ENCODE peak calls at places on chromosomes 7 and 10, in seven cellular contexts. One of them, this sample, is unnamed. For H3K9me3, the result is how much of the 10 kb centered on the place peaks cover.

GRCh38 chr7:47393406-47393805 is 188.5 kb downstream of the TNS3 start:
- DNase-seq in NT2/D1: no peak
- DNase-seq in tibial artery: no peak
- DNase-seq in adipocyte: no peak
- DNase-seq in SK-N-SH: no peak
- DNase-seq in CD8-positive, alpha-beta memory T cell: no peak
- DNase-seq in CD4-positive, alpha-beta T cell: no peak
- DNase-seq in this sample: no peak

GRCh38 chr7:143252002-143252401 is 11.2 kb upstream of the GSTK1 start:
- DNase-seq in CD4-positive, alpha-beta T cell: no peak
- DNase-seq in tibial artery: no peak
- DNase-seq in SK-N-SH: no peak
- DNase-seq in adipocyte: no peak
- DNase-seq in NT2/D1: no peak
- DNase-seq in CD8-positive, alpha-beta memory T cell: no peak
- DNase-seq in this sample: no peak

GRCh38 chr7:70178206-70178605 is 579.9 kb downstream of the AUTS2 start:
- DNase-seq in CD4-positive, alpha-beta T cell: no peak
- DNase-seq in CD8-positive, alpha-beta memory T cell: no peak
- DNase-seq in SK-N-SH: no peak
- DNase-seq in NT2/D1: no peak
- DNase-seq in adipocyte: no peak
- DNase-seq in tibial artery: no peak
- DNase-seq in this sample: peak

GRCh38 chr10:85735997-85736396 is 630.6 kb downstream of the GRID1 start:
- DNase-seq in tibial artery: no peak
- DNase-seq in adipocyte: no peak
- DNase-seq in CD4-positive, alpha-beta T cell: no peak
- DNase-seq in NT2/D1: no peak
- DNase-seq in CD8-positive, alpha-beta memory T cell: no peak
- DNase-seq in SK-N-SH: no peak
- DNase-seq in this sample: no peak

GRCh38 chr10:122485670-122486069 is 24.3 kb downstream of the HTRA1 start:
- DNase-seq in SK-N-SH: no peak
- DNase-seq in adipocyte: peak
- DNase-seq in NT2/D1: no peak
- DNase-seq in tibial artery: no peak
- DNase-seq in CD8-positive, alpha-beta memory T cell: no peak
- DNase-seq in CD4-positive, alpha-beta T cell: no peak
- DNase-seq in this sample: no peak

GRCh38 chr10:96460316-96460715 is 53.4 kb downstream of the TLL2 start:
- DNase-seq in tibial artery: no peak
- DNase-seq in adipocyte: no peak
- DNase-seq in SK-N-SH: no peak
- DNase-seq in CD8-positive, alpha-beta memory T cell: no peak
- DNase-seq in NT2/D1: no peak
- DNase-seq in CD4-positive, alpha-beta T cell: no peak
- DNase-seq in this sample: no peak

GRCh38 chr7:19872094-19872493 is 98.7 kb upstream of the TMEM196 start:
- DNase-seq in CD8-positive, alpha-beta memory T cell: no peak
- DNase-seq in tibial artery: no peak
- DNase-seq in adipocyte: no peak
- DNase-seq in CD4-positive, alpha-beta T cell: no peak
- DNase-seq in NT2/D1: no peak
- DNase-seq in SK-N-SH: no peak
- DNase-seq in this sample: no peak

GRCh38 chr10:103663802-103664201 is 170.3 kb downstream of the NEURL1 start:
- DNase-seq in NT2/D1: no peak
- DNase-seq in adipocyte: peak
- DNase-seq in CD8-positive, alpha-beta memory T cell: no peak
- DNase-seq in SK-N-SH: no peak
- DNase-seq in tibial artery: no peak
- DNase-seq in CD4-positive, alpha-beta T cell: no peak
- DNase-seq in this sample: peak

GRCh38 chr10:96588601-96589419 is 2.0 kb upstream of the TM9SF3 start:
- DNase-seq in SK-N-SH: no peak
- DNase-seq in NT2/D1: no peak
- DNase-seq in CD4-positive, alpha-beta T cell: no peak
- DNase-seq in tibial artery: no peak
- DNase-seq in CD8-positive, alpha-beta memory T cell: no peak
- DNase-seq in adipocyte: no peak
- DNase-seq in this sample: no peak

GRCh38 chr7:151990567-151990966 is 34.3 kb downstream of the GALNTL5 start:
- DNase-seq in SK-N-SH: no peak
- DNase-seq in adipocyte: no peak
- DNase-seq in CD4-positive, alpha-beta T cell: no peak
- DNase-seq in CD8-positive, alpha-beta memory T cell: no peak
- DNase-seq in tibial artery: no peak
- DNase-seq in NT2/D1: no peak
- DNase-seq in this sample: peak

GRCh38 chr10:103949728-103950127 is 17.2 kb upstream of the SLK start:
- DNase-seq in CD4-positive, alpha-beta T cell: no peak
- DNase-seq in adipocyte: no peak
- DNase-seq in CD8-positive, alpha-beta memory T cell: no peak
- DNase-seq in tibial artery: no peak
- DNase-seq in NT2/D1: no peak
- DNase-seq in SK-N-SH: no peak
- DNase-seq in this sample: no peak

GRCh38 chr7:57218196-57218716 is 86.0 kb upstream of the ZNF479 start:
- DNase-seq in CD8-positive, alpha-beta memory T cell: no peak
- DNase-seq in CD4-positive, alpha-beta T cell: no peak
- DNase-seq in adipocyte: no peak
- DNase-seq in tibial artery: no peak
- DNase-seq in NT2/D1: no peak
- DNase-seq in SK-N-SH: no peak
- DNase-seq in this sample: no peak

GRCh38 chr7:57215423-57215822 is 83.2 kb upstream of the ZNF479 start:
- DNase-seq in CD8-positive, alpha-beta memory T cell: no peak
- DNase-seq in CD4-positive, alpha-beta T cell: no peak
- DNase-seq in NT2/D1: no peak
- DNase-seq in tibial artery: no peak
- DNase-seq in adipocyte: no peak
- DNase-seq in SK-N-SH: no peak
- DNase-seq in this sample: no peak

GRCh38 chr7:57211428-57212100 is 79.3 kb upstream of the ZNF479 start:
- DNase-seq in adipocyte: no peak
- DNase-seq in CD8-positive, alpha-beta memory T cell: no peak
- DNase-seq in tibial artery: no peak
- DNase-seq in SK-N-SH: no peak
- DNase-seq in CD4-positive, alpha-beta T cell: no peak
- DNase-seq in NT2/D1: no peak
- DNase-seq in this sample: no peak

GRCh38 chr7:57220746-57221145 is 88.5 kb upstream of the ZNF479 start:
- DNase-seq in tibial artery: no peak
- DNase-seq in NT2/D1: no peak
- DNase-seq in CD4-positive, alpha-beta T cell: no peak
- DNase-seq in CD8-positive, alpha-beta memory T cell: no peak
- DNase-seq in SK-N-SH: no peak
- DNase-seq in adipocyte: no peak
- DNase-seq in this sample: no peak

DNA sequence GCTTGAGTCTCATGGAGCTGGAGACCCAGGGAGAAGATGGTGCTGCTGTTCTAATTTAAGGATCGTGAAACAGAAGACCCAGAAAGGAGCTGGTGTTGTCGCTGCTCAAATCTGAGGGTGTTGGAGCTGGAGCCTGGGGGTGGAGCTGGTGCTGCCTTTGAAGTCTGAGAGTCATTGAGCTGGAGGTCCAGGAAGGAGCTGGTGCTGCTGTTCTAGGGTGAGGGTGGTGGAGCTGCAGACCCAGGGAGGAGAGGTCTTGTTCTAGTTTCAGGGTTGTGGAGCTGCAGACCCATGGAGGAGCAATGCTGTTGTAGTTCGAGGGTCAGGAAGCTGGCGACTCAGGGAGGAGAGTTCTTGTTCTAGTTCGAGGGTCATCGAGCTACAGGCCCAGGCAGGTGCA is 84.1 kb upstream of the ZNF479 start:
- DNase-seq in adipocyte: no peak
- DNase-seq in SK-N-SH: no peak
- DNase-seq in tibial artery: no peak
- DNase-seq in NT2/D1: no peak
- DNase-seq in CD4-positive, alpha-beta T cell: no peak
- DNase-seq in CD8-positive, alpha-beta memory T cell: no peak
- DNase-seq in this sample: no peak
- H3K9me3 ChIP-seq in adipocyte: under half
- H3K9me3 ChIP-seq in SK-N-SH: under half
- H3K9me3 ChIP-seq in tibial artery: under half
- H3K9me3 ChIP-seq in NT2/D1: under half
- H3K9me3 ChIP-seq in CD4-positive, alpha-beta T cell: under half
- H3K9me3 ChIP-seq in CD8-positive, alpha-beta memory T cell: under half
- H3K9me3 ChIP-seq in this sample: under half

DNA sequence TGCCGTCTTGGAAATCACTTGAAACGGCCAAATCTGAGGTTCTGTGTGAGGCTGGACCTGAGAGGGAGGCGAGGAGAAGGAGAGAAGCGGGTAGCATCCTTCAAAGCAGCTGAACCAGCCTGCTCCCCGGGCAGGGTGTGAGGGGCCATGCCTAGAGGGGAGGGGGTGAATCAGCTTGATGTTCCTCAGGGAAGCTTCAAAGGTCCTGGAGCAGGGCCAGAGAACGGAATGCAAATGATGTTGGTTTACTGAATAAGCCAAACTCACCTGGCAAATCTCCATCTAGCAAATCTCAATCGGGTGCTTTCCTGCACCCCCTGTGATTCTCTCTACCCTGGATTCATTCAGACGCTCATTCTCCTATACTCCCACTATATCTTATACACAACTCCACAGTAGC is 226.9 kb downstream of the WDR11 start:
- DNase-seq in CD8-positive, alpha-beta memory T cell: no peak
- DNase-seq in tibial artery: no peak
- DNase-seq in SK-N-SH: no peak
- DNase-seq in NT2/D1: no peak
- DNase-seq in CD4-positive, alpha-beta T cell: no peak
- DNase-seq in adipocyte: no peak
- DNase-seq in this sample: no peak
- H3K9me3 ChIP-seq in CD8-positive, alpha-beta memory T cell: under half
- H3K9me3 ChIP-seq in tibial artery: under half
- H3K9me3 ChIP-seq in SK-N-SH: under half
- H3K9me3 ChIP-seq in NT2/D1: under half
- H3K9me3 ChIP-seq in CD4-positive, alpha-beta T cell: under half
- H3K9me3 ChIP-seq in adipocyte: under half
- H3K9me3 ChIP-seq in this sample: under half

GRCh38 chr7:56495165-56495564 is 378.9 kb upstream of the NUPR2 start:
- DNase-seq in adipocyte: no peak
- DNase-seq in CD4-positive, alpha-beta T cell: no peak
- DNase-seq in NT2/D1: no peak
- DNase-seq in tibial artery: no peak
- DNase-seq in CD8-positive, alpha-beta memory T cell: no peak
- DNase-seq in SK-N-SH: no peak
- DNase-seq in this sample: no peak
- H3K9me3 ChIP-seq in adipocyte: under half
- H3K9me3 ChIP-seq in CD4-positive, alpha-beta T cell: half or more
- H3K9me3 ChIP-seq in NT2/D1: under half
- H3K9me3 ChIP-seq in tibial artery: under half
- H3K9me3 ChIP-seq in CD8-positive, alpha-beta memory T cell: under half
- H3K9me3 ChIP-seq in SK-N-SH: under half
- H3K9me3 ChIP-seq in this sample: under half

GRCh38 chr7:29884399-29885272 is 78.3 kb downstream of the WIPF3 start:
- DNase-seq in SK-N-SH: peak
- DNase-seq in CD8-positive, alpha-beta memory T cell: no peak
- DNase-seq in tibial artery: no peak
- DNase-seq in CD4-positive, alpha-beta T cell: no peak
- DNase-seq in adipocyte: no peak
- DNase-seq in NT2/D1: peak
- DNase-seq in this sample: no peak
- H3K9me3 ChIP-seq in SK-N-SH: under half
- H3K9me3 ChIP-seq in CD8-positive, alpha-beta memory T cell: under half
- H3K9me3 ChIP-seq in tibial artery: under half
- H3K9me3 ChIP-seq in CD4-positive, alpha-beta T cell: under half
- H3K9me3 ChIP-seq in adipocyte: under half
- H3K9me3 ChIP-seq in NT2/D1: under half
- H3K9me3 ChIP-seq in this sample: under half

GRCh38 chr7:13878154-13878553 is 111.3 kb downstream of the ETV1 start:
- DNase-seq in adipocyte: no peak
- DNase-seq in CD8-positive, alpha-beta memory T cell: no peak
- DNase-seq in NT2/D1: no peak
- DNase-seq in SK-N-SH: no peak
- DNase-seq in CD4-positive, alpha-beta T cell: no peak
- DNase-seq in tibial artery: no peak
- DNase-seq in this sample: no peak
- H3K9me3 ChIP-seq in adipocyte: under half
- H3K9me3 ChIP-seq in CD8-positive, alpha-beta memory T cell: under half
- H3K9me3 ChIP-seq in NT2/D1: under half
- H3K9me3 ChIP-seq in SK-N-SH: under half
- H3K9me3 ChIP-seq in CD4-positive, alpha-beta T cell: under half
- H3K9me3 ChIP-seq in tibial artery: under half
- H3K9me3 ChIP-seq in this sample: under half

This sample was measured in MG63.